ENCODE peak calls at places on chromosomes 4 and X, in six cellular contexts. T is IMR-90, Y is H9, W is neuronal stem cell, F is H1, O is mesendoderm. R is an unnamed sample.

GRCh38 chr4:16264798-16265197 is 38.5 kb upstream of the TAPT1 start:
- DNase-seq in T (peak), Y (no peak), W (no peak), F (no peak), O (peak), R (no peak)

GRCh38 chr4:5500165-5500564 is 208.2 kb downstream of the EVC2 start:
- DNase-seq in T (peak), Y (no peak), W (no peak), F (no peak), O (no peak), R (peak)

GRCh38 chr4:119025440-119025839 is 110.2 kb upstream of the MYOZ2 start:
- DNase-seq in T (peak), Y (no peak), W (no peak), F (no peak), O (peak), R (peak)

GRCh38 chr4:7430965-7431695 is 3.6 kb downstream of the PSAPL1 start:
- DNase-seq in T (no peak), Y (no peak), W (no peak), F (no peak), O (no peak), R (no peak)

GRCh38 chr4:184123009-184123408 is 94.7 kb downstream of the ENPP6 start:
- DNase-seq in T (no peak), Y (no peak), W (no peak), F (no peak), O (no peak), R (no peak)

GRCh38 chr4:88352062-88352461 is 26.6 kb upstream of the HERC6 start:
- DNase-seq in T (peak), Y (no peak), W (no peak), F (peak), O (peak), R (no peak)

GRCh38 chrX:20274121-20274520 is 7.4 kb upstream of the RPS6KA3 start:
- DNase-seq in T (no peak), Y (no peak), W (no peak), F (no peak), O (peak), R (no peak)

GRCh38 chrX:136080766-136081165 is 66.6 kb upstream of the FHL1 start:
- DNase-seq in T (no peak), Y (no peak), W (no peak), F (no peak), O (no peak), R (no peak)

GRCh38 chrX:102765794-102766193 is 45.3 kb downstream of the GPRASP3 start:
- DNase-seq in T (peak), Y (no peak), W (no peak), F (no peak), O (no peak), R (peak)

GRCh38 chrX:120768681-120769080 is 107.0 kb downstream of the CT47B1 start:
- DNase-seq in T (peak), Y (no peak), W (no peak), F (no peak), O (no peak), R (peak)

GRCh38 chrX:3169421-3169820 is 128.2 kb downstream of the ARSF start:
- DNase-seq in T (no peak), Y (no peak), W (no peak), F (no peak), O (no peak), R (no peak)

GRCh38 chr4:81785338-81785737 is 313.6 kb upstream of the RASGEF1B start:
- DNase-seq in T (no peak), Y (no peak), W (no peak), F (no peak), O (no peak), R (no peak)

GRCh38 chrX:2311483-2311882 is 189.3 kb downstream of the DHRSX start:
- DNase-seq in T (no peak), Y (peak), W (peak), F (peak), O (peak), R (no peak)

GRCh38 chr4:80153800-80154546 is 43.3 kb upstream of the PRDM8 start:
- DNase-seq in T (peak), Y (no peak), W (no peak), F (no peak), O (no peak), R (no peak)

GRCh38 chr4:21469438-21470032 is 479.0 kb downstream of the KCNIP4 start:
- DNase-seq in T (no peak), Y (no peak), W (no peak), F (no peak), O (peak), R (peak)

GRCh38 chr4:176193898-176194297 is 1.5 kb downstream of the SPATA4 start:
- DNase-seq in T (peak), Y (no peak), W (no peak), F (no peak), O (no peak), R (peak)

GRCh38 chr4:79042079-79042674 is 102.9 kb upstream of the PAQR3 start:
- DNase-seq in T (peak), Y (no peak), W (peak), F (no peak), O (peak), R (peak)

GRCh38 chr4:78379040-78379439 is 172.5 kb upstream of the ANXA3 start:
- DNase-seq in T (no peak), Y (no peak), W (no peak), F (no peak), O (peak), R (no peak)

GRCh38 chr4:15063341-15063740 is 61.1 kb downstream of the CPEB2 start:
- DNase-seq in T (no peak), Y (no peak), W (no peak), F (no peak), O (no peak), R (no peak)

GRCh38 chrX:64975491-64975890 is 759 bp downstream of the ZC4H2 start:
- DNase-seq in T (no peak), Y (peak), W (peak), F (peak), O (peak), R (no peak)

GRCh38 chr4:54879576-54879975 is 221.8 kb downstream of the KIT start:
- DNase-seq in T (peak), Y (no peak), W (no peak), F (no peak), O (peak), R (no peak)

GRCh38 chr4:31370866-31371465 is 650.8 kb downstream of the PCDH7 start:
- DNase-seq in T (peak), Y (no peak), W (peak), F (no peak), O (peak), R (no peak)

GRCh38 chr4:38805530-38806145 is 1.0 kb upstream of the TLR1 start:
- DNase-seq in T (no peak), Y (no peak), W (no peak), F (no peak), O (no peak), R (no peak)

GRCh38 chrX:17967888-17968287 is 106.8 kb upstream of the RAI2 start:
- DNase-seq in T (no peak), Y (no peak), W (no peak), F (no peak), O (peak), R (peak)

GRCh38 chr4:177308125-177308524 is 1.5 kb upstream of the NEIL3 start:
- DNase-seq in T (peak), Y (no peak), W (no peak), F (no peak), O (no peak), R (peak)

DNA sequence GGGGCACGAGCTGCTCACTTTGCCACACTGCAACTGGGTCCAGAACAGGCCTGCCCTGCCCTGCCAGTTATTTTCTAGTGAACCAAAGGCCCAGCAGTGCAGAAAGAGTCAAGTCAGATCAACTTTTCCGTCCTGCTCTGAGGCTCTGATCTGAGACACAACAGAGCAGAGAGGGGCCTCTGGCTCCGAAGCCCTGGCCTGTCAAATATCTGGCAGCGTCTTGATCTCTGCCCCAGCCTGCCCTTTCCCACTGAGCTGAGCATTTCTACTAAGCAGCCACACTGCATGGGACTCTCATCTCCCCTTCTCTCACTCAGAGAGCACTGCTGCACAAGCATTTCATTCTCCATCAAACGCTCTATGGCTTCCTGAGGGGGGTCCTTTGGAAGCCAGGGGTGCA is 11.8 kb downstream of the IGFBP7 start:
- DNase-seq in T (no peak), Y (no peak), W (no peak), F (no peak), O (no peak), R (no peak)
- H3K4ac ChIP-seq in T (peak), Y (no peak), W (no peak), F (no peak), O (no peak), R (peak)

DNA sequence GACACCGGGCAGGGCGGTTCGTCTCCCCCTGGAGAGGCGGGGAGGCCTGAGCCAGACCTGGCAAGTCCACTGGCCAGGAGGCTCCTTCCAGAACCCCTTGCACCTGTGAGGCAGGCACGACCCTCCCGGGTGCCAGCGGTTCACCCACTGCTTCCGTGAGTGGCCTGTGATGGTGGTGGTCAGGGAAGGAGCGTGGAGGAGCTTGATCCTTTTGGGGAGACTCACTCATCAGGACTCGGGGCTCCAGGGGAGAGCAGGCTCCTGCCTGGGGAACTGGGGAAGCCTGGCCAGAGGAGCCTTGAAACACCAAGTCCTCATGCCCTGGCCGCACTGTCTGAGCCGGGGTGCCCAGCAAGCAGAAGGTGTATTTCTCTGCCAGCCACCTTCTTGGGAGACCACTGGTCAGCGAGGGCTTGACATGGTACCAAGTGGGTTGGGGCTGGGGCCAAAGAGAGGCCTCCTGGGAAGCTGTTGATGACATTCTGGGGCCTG is 860 bp downstream of the FAM50A start:
- DNase-seq in T (no peak), Y (no peak), W (no peak), F (no peak), O (no peak), R (no peak)
- H3K4ac ChIP-seq in T (peak), Y (no peak), W (no peak), F (no peak), O (no peak), R (peak)

DNA sequence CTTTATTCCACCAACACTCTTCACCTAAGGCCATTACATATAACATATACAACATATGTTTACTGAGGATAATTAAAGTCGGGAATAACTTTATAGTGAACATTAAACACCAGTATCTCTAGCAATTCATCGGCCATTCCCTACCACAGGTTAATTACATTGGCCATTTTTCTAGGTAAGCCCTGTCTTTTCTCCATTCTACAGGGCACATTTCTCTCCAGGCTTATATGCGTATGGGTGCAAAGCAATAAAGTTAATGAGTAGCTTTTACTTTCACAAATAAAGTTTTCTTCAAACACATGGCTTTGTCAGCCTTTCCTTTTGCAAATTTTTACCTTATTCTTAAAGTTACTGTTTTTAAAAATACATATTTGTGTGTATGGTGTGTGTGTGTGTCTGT is 111.9 kb upstream of the IQCM start:
- DNase-seq in T (no peak), Y (no peak), W (no peak), F (no peak), O (no peak), R (no peak)
- H3K4ac ChIP-seq in T (no peak), Y (no peak), W (no peak), F (no peak), O (no peak), R (no peak)

GRCh38 chr4:40990202-40990898 is 224.0 kb downstream of the APBB2 start:
- DNase-seq in T (peak), Y (no peak), W (no peak), F (no peak), O (no peak), R (no peak)
- H3K4ac ChIP-seq in T (peak), Y (no peak), W (no peak), F (no peak), O (no peak), R (no peak)

GRCh38 chrX:118726887-118727685 is at the start of gene IL13RA1:
- DNase-seq in T (peak), Y (peak), W (peak), F (peak), O (peak), R (peak)
- H3K4ac ChIP-seq in T (peak), Y (no peak), W (no peak), F (no peak), O (peak), R (peak)

GRCh38 chr4:688695-689497 is at the start of gene SLC49A3:
- DNase-seq in T (no peak), Y (peak), W (no peak), F (peak), O (peak), R (peak)

GRCh38 chr4:687975-688694 is 816 bp downstream of the SLC49A3 start:
- DNase-seq in T (no peak), Y (peak), W (no peak), F (no peak), O (peak), R (no peak)

GRCh38 chr4:686371-687040 is 2.4 kb downstream of the SLC49A3 start:
- DNase-seq in T (no peak), Y (peak), W (no peak), F (no peak), O (no peak), R (no peak)

GRCh38 chr4:685681-686218 is 3.2 kb downstream of the SLC49A3 start:
- DNase-seq in T (no peak), Y (no peak), W (no peak), F (no peak), O (no peak), R (no peak)

GRCh38 chr4:687048-687974 is 1.6 kb downstream of the SLC49A3 start:
- DNase-seq in T (peak), Y (peak), W (no peak), F (no peak), O (peak), R (peak)
- H3K4ac ChIP-seq in T (peak), Y (no peak), W (no peak), F (peak), O (no peak), R (no peak)